ENCODE peak calls at places on chromosomes 11 and 22, in ten cellular contexts. N is A549; T is T-helper 2 cell; H is heart right ventricle; B is cerebellum; C is activated CD4-positive, alpha-beta T cell treated with anti-CD3 and anti-CD28 coated beads for 48 hours; Z is mesothelial cell of epicardium; A is activated CD4-positive, CD25-positive, alpha-beta regulatory T cell; O is brain pericyte; L is psoas muscle. M is an unnamed sample.
A peak's percentile ranks its signal among the peaks of the same experiment; 100 is the strongest.

GRCh38 chr11:6320411-6321207 is at the start of gene CAVIN3:
- DNase-seq in N (peak; percentile 51), T (no peak), H (peak; percentile 90), B (no peak), C (peak; percentile 92), Z (peak; percentile 25), A (no peak), O (peak; percentile 76), L (peak; percentile 92), M (peak; percentile 71)

GRCh38 chr11:120917536-120918239 is 106.2 kb upstream of the TBCEL start:
- DNase-seq in N (no peak), T (no peak), H (no peak), B (no peak), C (no peak), Z (no peak), A (no peak), O (no peak), L (no peak), M (no peak)

GRCh38 chr22:39703890-39704658 is 133.5 kb downstream of the CACNA1I start:
- DNase-seq in N (no peak), T (no peak), H (peak; percentile 13), B (peak; percentile 46), C (no peak), Z (no peak), A (no peak), O (no peak), L (peak; percentile 93), M (peak; percentile 22)

GRCh38 chr11:96464695-96465307 is 75.0 kb downstream of the JRKL start:
- DNase-seq in N (peak; percentile 72), T (no peak), H (no peak), B (peak; percentile 69), C (peak; percentile 4), Z (no peak), A (no peak), O (peak; percentile 22), L (no peak), M (no peak)

GRCh38 chr11:15863411-15863810 is 492.9 kb downstream of the SOX6 start:
- DNase-seq in N (no peak), T (no peak), H (no peak), B (no peak), C (no peak), Z (no peak), A (no peak), O (no peak), L (no peak), M (no peak)

GRCh38 chr22:49633010-49633324 is 194.7 kb downstream of the BRD1 start:
- DNase-seq in N (no peak), T (no peak), H (no peak), B (no peak), C (no peak), Z (no peak), A (no peak), O (no peak), L (peak; percentile 43), M (no peak)

GRCh38 chr22:48278620-48279464 is 1516.4 kb downstream of the TBC1D22A start:
- DNase-seq in N (no peak), T (no peak), H (no peak), B (no peak), C (no peak), Z (no peak), A (no peak), O (no peak), L (no peak), M (peak; percentile 4)

GRCh38 chr22:18965526-18966421 is 29.7 kb upstream of the PRODH start:
- DNase-seq in N (no peak), T (no peak), H (no peak), B (no peak), C (no peak), Z (no peak), A (no peak), O (no peak), L (peak; percentile 36), M (no peak)

GRCh38 chr11:103053997-103054396 is 38.0 kb downstream of the DCUN1D5 start:
- DNase-seq in N (no peak), T (no peak), H (no peak), B (no peak), C (no peak), Z (no peak), A (no peak), O (no peak), L (no peak), M (no peak)

GRCh38 chr11:3218483-3219280 is at the start of gene MRGPRG:
- DNase-seq in N (no peak), T (no peak), H (no peak), B (no peak), C (no peak), Z (no peak), A (no peak), O (no peak), L (no peak), M (peak; percentile 43)

GRCh38 chr11:57303280-57303989 is 21.3 kb downstream of the TNKS1BP1 start:
- DNase-seq in N (no peak), T (no peak), H (no peak), B (no peak), C (no peak), Z (no peak), A (no peak), O (no peak), L (peak; percentile 38), M (no peak)

GRCh38 chr22:29346659-29347058 is 31.2 kb upstream of the RASL10A start:
- DNase-seq in N (no peak), T (no peak), H (no peak), B (peak; percentile 84), C (no peak), Z (no peak), A (no peak), O (no peak), L (peak; percentile 77), M (no peak)

GRCh38 chr11:72787262-72788104 is 6.4 kb downstream of the STARD10 start:
- DNase-seq in N (no peak), T (no peak), H (no peak), B (no peak), C (peak; percentile 36), Z (no peak), A (no peak), O (no peak), L (no peak), M (no peak)

GRCh38 chr11:2798951-2799761 is 86.4 kb downstream of the CDKN1C start:
- DNase-seq in N (no peak), T (no peak), H (no peak), B (no peak), C (peak; percentile 0), Z (no peak), A (no peak), O (no peak), L (peak; percentile 44), M (no peak)

GRCh38 chr22:20206709-20207215 is 55.9 kb upstream of the CCDC188 start:
- DNase-seq in N (peak; percentile 17), T (no peak), H (no peak), B (no peak), C (peak; percentile 16), Z (no peak), A (no peak), O (no peak), L (no peak), M (no peak)

GRCh38 chr22:33883961-33884808 is 36.1 kb downstream of the LARGE1 start:
- DNase-seq in N (no peak), T (no peak), H (peak; percentile 35), B (peak; percentile 81), C (no peak), Z (no peak), A (no peak), O (no peak), L (peak; percentile 68), M (no peak)

GRCh38 chr11:2128102-2128511 is 11.1 kb downstream of the IGF2 start:
- DNase-seq in N (no peak), T (no peak), H (no peak), B (no peak), C (no peak), Z (peak; percentile 17), A (no peak), O (peak; percentile 33), L (peak; percentile 39), M (no peak)

GRCh38 chr11:34839969-34840368 is 76.2 kb downstream of the APIP start:
- DNase-seq in N (no peak), T (no peak), H (no peak), B (no peak), C (no peak), Z (no peak), A (no peak), O (no peak), L (no peak), M (no peak)

GRCh38 chr22:47061226-47061625 is 298.8 kb downstream of the TBC1D22A start:
- DNase-seq in N (no peak), T (no peak), H (no peak), B (no peak), C (no peak), Z (no peak), A (no peak), O (no peak), L (no peak), M (peak; percentile 9)

GRCh38 chr11:64110465-64111375 is 55.2 kb downstream of the MACROD1 start:
- DNase-seq in N (no peak), T (no peak), H (no peak), B (no peak), C (no peak), Z (no peak), A (no peak), O (no peak), L (no peak), M (no peak)

GRCh38 chr11:72191961-72192381 is at the start of gene FOLR1:
- DNase-seq in N (no peak), T (no peak), H (no peak), B (no peak), C (no peak), Z (no peak), A (no peak), O (no peak), L (no peak), M (no peak)

GRCh38 chr11:44065851-44066731 is at the start of gene ACCS:
- DNase-seq in N (peak; percentile 97), T (peak; percentile 84), H (peak; percentile 94), B (peak; percentile 80), C (peak; percentile 89), Z (peak; percentile 81), A (peak; percentile 85), O (peak; percentile 94), L (peak; percentile 98), M (peak; percentile 92)

GRCh38 chr11:251550-251949 is 14.8 kb downstream of the PSMD13 start:
- DNase-seq in N (peak; percentile 23), T (no peak), H (no peak), B (no peak), C (no peak), Z (no peak), A (no peak), O (no peak), L (no peak), M (no peak)

GRCh38 chr22:19172213-19173046 is 6.1 kb downstream of the SLC25A1 start:
- DNase-seq in N (no peak), T (no peak), H (no peak), B (no peak), C (no peak), Z (no peak), A (no peak), O (no peak), L (no peak), M (no peak)

GRCh38 chr22:36753916-36754315 is 22.0 kb downstream of the IFT27 start:
- DNase-seq in N (no peak), T (no peak), H (no peak), B (no peak), C (no peak), Z (no peak), A (no peak), O (no peak), L (no peak), M (no peak)

GRCh38 chr22:44026630-44027511 is 2.8 kb downstream of the PARVB start:
- DNase-seq in N (no peak), T (peak; percentile 42), H (peak; percentile 88), B (no peak), C (peak; percentile 78), Z (no peak), A (peak; percentile 40), O (peak; percentile 44), L (peak; percentile 85), M (peak; percentile 59)

GRCh38 chr11:130555251-130555841 is 106.9 kb downstream of the ADAMTS15 start:
- DNase-seq in N (no peak), T (no peak), H (no peak), B (no peak), C (no peak), Z (no peak), A (no peak), O (no peak), L (peak; percentile 68), M (no peak)

GRCh38 chr11:132318421-132319157 is 948.2 kb downstream of the NTM start:
- DNase-seq in N (no peak), T (no peak), H (no peak), B (no peak), C (no peak), Z (no peak), A (no peak), O (no peak), L (no peak), M (no peak)

M was measured in breast epithelium.